ENCODE peak calls at places on chromosome 3, in eight cellular contexts. One of them, this sample, is unnamed.

GRCh38 chr3:111667621-111668239 is 72.6 kb upstream of the ZBED2 start:
- DNase-seq in astrocyte: no peak
- DNase-seq in sigmoid colon: no peak
- DNase-seq in breast epithelium: no peak
- DNase-seq in mammary epithelial cell: peak
- DNase-seq in transverse colon: peak
- DNase-seq in A549: no peak
- DNase-seq in SJSA1: no peak
- DNase-seq in this sample: peak

GRCh38 chr3:60461199-60461598 is 790.1 kb downstream of the FHIT start:
- DNase-seq in astrocyte: no peak
- DNase-seq in sigmoid colon: no peak
- DNase-seq in breast epithelium: no peak
- DNase-seq in mammary epithelial cell: no peak
- DNase-seq in transverse colon: no peak
- DNase-seq in A549: no peak
- DNase-seq in SJSA1: no peak
- DNase-seq in this sample: no peak

GRCh38 chr3:32577621-32578556 is 7.2 kb upstream of the DYNC1LI1 start:
- DNase-seq in astrocyte: no peak
- DNase-seq in sigmoid colon: no peak
- DNase-seq in breast epithelium: no peak
- DNase-seq in mammary epithelial cell: no peak
- DNase-seq in transverse colon: no peak
- DNase-seq in A549: no peak
- DNase-seq in SJSA1: peak
- DNase-seq in this sample: no peak

GRCh38 chr3:128875556-128876120 is 3.8 kb upstream of the ACAD9 start:
- DNase-seq in astrocyte: no peak
- DNase-seq in sigmoid colon: no peak
- DNase-seq in breast epithelium: no peak
- DNase-seq in mammary epithelial cell: no peak
- DNase-seq in transverse colon: peak
- DNase-seq in A549: peak
- DNase-seq in SJSA1: no peak
- DNase-seq in this sample: peak

GRCh38 chr3:69032137-69032536 is 18.7 kb upstream of the EOGT start:
- DNase-seq in astrocyte: peak
- DNase-seq in sigmoid colon: no peak
- DNase-seq in breast epithelium: no peak
- DNase-seq in mammary epithelial cell: peak
- DNase-seq in transverse colon: no peak
- DNase-seq in A549: no peak
- DNase-seq in SJSA1: no peak
- DNase-seq in this sample: no peak

GRCh38 chr3:133930341-133930933 is 34.8 kb upstream of the RAB6B start:
- DNase-seq in astrocyte: peak
- DNase-seq in sigmoid colon: no peak
- DNase-seq in breast epithelium: no peak
- DNase-seq in mammary epithelial cell: peak
- DNase-seq in transverse colon: no peak
- DNase-seq in A549: peak
- DNase-seq in SJSA1: peak
- DNase-seq in this sample: no peak

GRCh38 chr3:129230311-129231019 is 18.9 kb upstream of the COPG1 start:
- DNase-seq in astrocyte: peak
- DNase-seq in sigmoid colon: no peak
- DNase-seq in breast epithelium: no peak
- DNase-seq in mammary epithelial cell: peak
- DNase-seq in transverse colon: no peak
- DNase-seq in A549: peak
- DNase-seq in SJSA1: peak
- DNase-seq in this sample: no peak

GRCh38 chr3:125374501-125374995 is 577 bp downstream of the ZNF148 start:
- DNase-seq in astrocyte: peak
- DNase-seq in sigmoid colon: no peak
- DNase-seq in breast epithelium: no peak
- DNase-seq in mammary epithelial cell: peak
- DNase-seq in transverse colon: peak
- DNase-seq in A549: peak
- DNase-seq in SJSA1: peak
- DNase-seq in this sample: no peak

GRCh38 chr3:170517251-170517945 is 68.5 kb downstream of the SLC7A14 start:
- DNase-seq in astrocyte: no peak
- DNase-seq in sigmoid colon: no peak
- DNase-seq in breast epithelium: no peak
- DNase-seq in mammary epithelial cell: peak
- DNase-seq in transverse colon: no peak
- DNase-seq in A549: no peak
- DNase-seq in SJSA1: no peak
- DNase-seq in this sample: no peak

GRCh38 chr3:40137586-40138295 is 171.8 kb upstream of the EIF1B start:
- DNase-seq in astrocyte: peak
- DNase-seq in sigmoid colon: no peak
- DNase-seq in breast epithelium: no peak
- DNase-seq in mammary epithelial cell: peak
- DNase-seq in transverse colon: no peak
- DNase-seq in A549: no peak
- DNase-seq in SJSA1: no peak
- DNase-seq in this sample: no peak

GRCh38 chr3:56200251-56200650 is 268.0 kb downstream of the ERC2 start:
- DNase-seq in astrocyte: no peak
- DNase-seq in sigmoid colon: no peak
- DNase-seq in breast epithelium: no peak
- DNase-seq in mammary epithelial cell: no peak
- DNase-seq in transverse colon: no peak
- DNase-seq in A549: no peak
- DNase-seq in SJSA1: no peak
- DNase-seq in this sample: no peak

GRCh38 chr3:23136054-23136453 is 67.1 kb upstream of the UBE2E2 start:
- DNase-seq in astrocyte: no peak
- DNase-seq in sigmoid colon: no peak
- DNase-seq in breast epithelium: no peak
- DNase-seq in mammary epithelial cell: no peak
- DNase-seq in transverse colon: no peak
- DNase-seq in A549: no peak
- DNase-seq in SJSA1: no peak
- DNase-seq in this sample: no peak

GRCh38 chr3:197718904-197719303 is 17.8 kb downstream of the RUBCN start:
- DNase-seq in astrocyte: peak
- DNase-seq in sigmoid colon: no peak
- DNase-seq in breast epithelium: no peak
- DNase-seq in mammary epithelial cell: peak
- DNase-seq in transverse colon: no peak
- DNase-seq in A549: peak
- DNase-seq in SJSA1: peak
- DNase-seq in this sample: no peak

GRCh38 chr3:106839576-106840280 is 537.5 kb upstream of the CCDC54 start:
- DNase-seq in astrocyte: peak
- DNase-seq in sigmoid colon: no peak
- DNase-seq in breast epithelium: no peak
- DNase-seq in mammary epithelial cell: no peak
- DNase-seq in transverse colon: no peak
- DNase-seq in A549: no peak
- DNase-seq in SJSA1: no peak
- DNase-seq in this sample: no peak

GRCh38 chr3:45553469-45553974 is 41.0 kb upstream of the LIMD1 start:
- DNase-seq in astrocyte: peak
- DNase-seq in sigmoid colon: peak
- DNase-seq in breast epithelium: no peak
- DNase-seq in mammary epithelial cell: peak
- DNase-seq in transverse colon: peak
- DNase-seq in A549: no peak
- DNase-seq in SJSA1: no peak
- DNase-seq in this sample: no peak

GRCh38 chr3:52606373-52607085 is 70.1 kb downstream of the UQCC5 start:
- DNase-seq in astrocyte: peak
- DNase-seq in sigmoid colon: no peak
- DNase-seq in breast epithelium: peak
- DNase-seq in mammary epithelial cell: peak
- DNase-seq in transverse colon: peak
- DNase-seq in A549: peak
- DNase-seq in SJSA1: no peak
- DNase-seq in this sample: no peak

DNA sequence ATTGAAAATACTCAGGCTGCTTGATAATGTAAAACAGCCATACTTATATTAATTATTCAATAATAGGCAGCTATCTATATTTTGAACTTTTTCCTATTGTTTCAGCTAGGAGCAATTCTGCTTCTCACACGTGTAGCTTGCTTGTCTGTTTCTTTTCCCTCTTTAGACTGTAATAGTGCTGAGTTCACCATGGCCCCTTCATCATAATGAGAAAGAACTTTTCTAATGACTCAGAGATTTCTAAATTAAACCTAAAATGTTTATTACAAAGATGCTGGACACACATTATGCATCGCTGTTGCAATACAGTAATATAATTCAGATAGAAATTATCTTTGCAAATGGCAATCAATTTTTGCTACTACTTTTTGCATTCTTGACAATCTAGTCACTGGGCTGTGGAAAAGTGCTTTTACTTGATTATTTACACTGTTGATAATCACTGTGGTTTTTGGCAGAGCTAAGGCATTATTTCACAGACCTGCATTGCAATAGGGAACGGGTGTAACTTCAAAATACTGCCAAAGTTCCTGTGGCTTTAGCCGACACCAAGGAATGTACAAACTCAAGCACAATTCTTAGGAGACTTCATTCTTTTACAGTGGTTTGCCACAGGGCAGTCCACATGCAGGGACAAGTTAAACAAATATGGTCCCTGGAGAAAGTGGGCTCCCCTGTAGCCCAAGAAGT is 281.0 kb upstream of the TBL1XR1 start:
- DNase-seq in astrocyte: peak
- DNase-seq in sigmoid colon: no peak
- DNase-seq in breast epithelium: peak
- DNase-seq in mammary epithelial cell: peak
- DNase-seq in transverse colon: no peak
- DNase-seq in A549: peak
- DNase-seq in SJSA1: peak
- DNase-seq in this sample: no peak
- H3K27ac ChIP-seq in astrocyte: peak
- H3K27ac ChIP-seq in sigmoid colon: peak
- H3K27ac ChIP-seq in breast epithelium: peak
- H3K27ac ChIP-seq in mammary epithelial cell: peak
- H3K27ac ChIP-seq in transverse colon: peak
- H3K27ac ChIP-seq in A549: peak
- H3K27ac ChIP-seq in SJSA1: peak
- H3K27ac ChIP-seq in this sample: no peak

GRCh38 chr3:13808576-13808975 is 71.3 kb downstream of the WNT7A start:
- DNase-seq in astrocyte: no peak
- DNase-seq in sigmoid colon: no peak
- DNase-seq in breast epithelium: no peak
- DNase-seq in mammary epithelial cell: no peak
- DNase-seq in transverse colon: no peak
- DNase-seq in A549: no peak
- DNase-seq in SJSA1: no peak
- DNase-seq in this sample: no peak
- H3K27ac ChIP-seq in astrocyte: no peak
- H3K27ac ChIP-seq in sigmoid colon: no peak
- H3K27ac ChIP-seq in breast epithelium: no peak
- H3K27ac ChIP-seq in mammary epithelial cell: no peak
- H3K27ac ChIP-seq in transverse colon: no peak
- H3K27ac ChIP-seq in A549: no peak
- H3K27ac ChIP-seq in SJSA1: no peak
- H3K27ac ChIP-seq in this sample: no peak

DNA sequence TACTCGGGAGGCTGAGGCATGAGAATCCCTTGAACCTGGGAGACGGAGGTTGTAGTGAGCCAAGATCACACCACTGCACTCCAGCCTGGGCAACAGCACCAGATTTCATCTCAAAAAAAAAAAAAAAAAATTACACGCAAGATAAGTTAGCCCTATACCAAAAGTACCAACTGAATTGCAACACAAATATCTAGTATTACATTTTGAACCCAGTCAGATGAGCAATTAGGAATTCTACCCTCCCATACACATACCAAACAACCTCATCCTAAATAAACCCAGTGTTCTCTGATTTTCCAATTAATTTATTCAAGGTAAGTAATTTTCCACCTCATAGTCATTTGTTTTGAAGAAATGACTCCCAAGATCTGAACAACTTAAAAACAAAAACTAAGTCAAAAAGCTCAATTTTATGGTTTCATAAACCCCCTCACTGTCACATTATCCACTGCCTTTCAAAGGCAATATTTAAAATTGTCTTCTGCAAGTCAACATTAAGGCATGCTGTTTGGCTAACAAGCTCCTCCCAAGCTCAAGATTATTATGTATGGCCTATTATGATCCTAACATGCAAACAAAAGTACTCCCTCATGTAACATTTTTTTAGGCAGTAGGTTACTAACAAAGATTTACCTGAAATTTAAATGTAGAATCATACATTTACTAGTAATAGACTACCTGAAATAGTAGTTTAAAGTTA is 4.5 kb downstream of the RAF1 start:
- DNase-seq in astrocyte: no peak
- DNase-seq in sigmoid colon: no peak
- DNase-seq in breast epithelium: no peak
- DNase-seq in mammary epithelial cell: no peak
- DNase-seq in transverse colon: no peak
- DNase-seq in A549: no peak
- DNase-seq in SJSA1: no peak
- DNase-seq in this sample: no peak
- H3K27ac ChIP-seq in astrocyte: peak
- H3K27ac ChIP-seq in sigmoid colon: peak
- H3K27ac ChIP-seq in breast epithelium: no peak
- H3K27ac ChIP-seq in mammary epithelial cell: peak
- H3K27ac ChIP-seq in transverse colon: peak
- H3K27ac ChIP-seq in A549: no peak
- H3K27ac ChIP-seq in SJSA1: peak
- H3K27ac ChIP-seq in this sample: no peak

GRCh38 chr3:127367593-127367992 is 79.7 kb upstream of the PRR20G start:
- DNase-seq in astrocyte: no peak
- DNase-seq in sigmoid colon: no peak
- DNase-seq in breast epithelium: no peak
- DNase-seq in mammary epithelial cell: no peak
- DNase-seq in transverse colon: no peak
- DNase-seq in A549: no peak
- DNase-seq in SJSA1: no peak
- DNase-seq in this sample: no peak

GRCh38 chr3:127366383-127366782 is 78.5 kb upstream of the PRR20G start:
- DNase-seq in astrocyte: no peak
- DNase-seq in sigmoid colon: no peak
- DNase-seq in breast epithelium: no peak
- DNase-seq in mammary epithelial cell: no peak
- DNase-seq in transverse colon: no peak
- DNase-seq in A549: no peak
- DNase-seq in SJSA1: no peak
- DNase-seq in this sample: no peak

GRCh38 chr3:127369356-127369935 is 81.6 kb upstream of the PRR20G start:
- DNase-seq in astrocyte: no peak
- DNase-seq in sigmoid colon: no peak
- DNase-seq in breast epithelium: no peak
- DNase-seq in mammary epithelial cell: no peak
- DNase-seq in transverse colon: no peak
- DNase-seq in A549: no peak
- DNase-seq in SJSA1: no peak
- DNase-seq in this sample: no peak

GRCh38 chr3:127370906-127371305 is 83.1 kb upstream of the PRR20G start:
- DNase-seq in astrocyte: no peak
- DNase-seq in sigmoid colon: no peak
- DNase-seq in breast epithelium: no peak
- DNase-seq in mammary epithelial cell: no peak
- DNase-seq in transverse colon: no peak
- DNase-seq in A549: no peak
- DNase-seq in SJSA1: no peak
- DNase-seq in this sample: no peak

GRCh38 chr3:127368186-127369032 is 80.6 kb upstream of the PRR20G start:
- DNase-seq in astrocyte: no peak
- DNase-seq in sigmoid colon: no peak
- DNase-seq in breast epithelium: no peak
- DNase-seq in mammary epithelial cell: no peak
- DNase-seq in transverse colon: no peak
- DNase-seq in A549: no peak
- DNase-seq in SJSA1: no peak
- DNase-seq in this sample: no peak
- H3K27ac ChIP-seq in astrocyte: no peak
- H3K27ac ChIP-seq in sigmoid colon: no peak
- H3K27ac ChIP-seq in breast epithelium: no peak
- H3K27ac ChIP-seq in mammary epithelial cell: no peak
- H3K27ac ChIP-seq in transverse colon: no peak
- H3K27ac ChIP-seq in A549: no peak
- H3K27ac ChIP-seq in SJSA1: no peak
- H3K27ac ChIP-seq in this sample: no peak

This sample was measured in CD4-positive, alpha-beta memory T cell.